ENCODE peak calls at places on chromosomes 3 and 15, in eight cellular contexts. R, U, E, G, D, S, P and K are unnamed samples.

GRCh38 chr15:62940755-62941361 is 101.7 kb upstream of the TPM1 start:
- DNase-seq in R (no peak), G (peak; percentile 70), E (no peak), S (no peak), D (no peak), P (peak; percentile 51), U (peak; percentile 78), K (peak; percentile 24)

GRCh38 chr3:70980646-70981031 is 602.9 kb downstream of the FOXP1 start:
- DNase-seq in R (no peak), S (no peak), E (no peak), G (peak; percentile 34), D (no peak), P (no peak), U (no peak), K (no peak)

GRCh38 chr3:143881102-143881501 is 32.8 kb upstream of the SLC9A9 start:
- DNase-seq in G (peak; percentile 11), P (no peak), R (no peak), S (no peak), E (no peak), D (no peak), U (no peak), K (no peak)

GRCh38 chr3:94070341-94070911 is 7.6 kb downstream of the NSUN3 start:
- DNase-seq in R (no peak), G (no peak), D (no peak), S (no peak), P (no peak), E (no peak), U (no peak), K (no peak)

GRCh38 chr3:59302442-59302841 is 252.6 kb upstream of the CFAP20DC start:
- DNase-seq in E (no peak), S (no peak), P (no peak), U (no peak), G (no peak), R (no peak), D (no peak), K (no peak)

GRCh38 chr15:22944651-22945050 is 35.5 kb downstream of the CYFIP1 start:
- DNase-seq in R (no peak), U (no peak), P (peak; percentile 82), E (no peak), D (peak; percentile 2), G (no peak), S (no peak), K (peak; percentile 75)

GRCh38 chr3:185488465-185488864 is 10.4 kb downstream of the TMEM41A start:
- DNase-seq in U (no peak), S (no peak), P (no peak), E (no peak), D (peak; percentile 13), R (no peak), G (no peak), K (no peak)

GRCh38 chr3:140863481-140864084 is 78.1 kb upstream of the SLC25A36 start:
- DNase-seq in G (peak; percentile 69), E (peak; percentile 63), U (peak; percentile 67), R (no peak), S (peak; percentile 68), D (peak; percentile 35), P (peak; percentile 42), K (peak; percentile 40)

GRCh38 chr15:78205856-78206255 is 28.5 kb downstream of the ACSBG1 start:
- DNase-seq in G (no peak), S (no peak), P (no peak), R (no peak), U (peak; percentile 5), D (no peak), E (no peak), K (peak; percentile 8)

GRCh38 chr3:46429671-46430070 is 22.6 kb downstream of the CCRL2 start:
- DNase-seq in P (peak; percentile 32), D (no peak), R (no peak), E (no peak), S (no peak), U (no peak), G (no peak), K (no peak)

GRCh38 chr15:73982251-73982962 is 9.7 kb downstream of the STOML1 start:
- DNase-seq in U (peak; percentile 53), S (no peak), E (no peak), P (peak; percentile 75), D (no peak), R (no peak), G (peak; percentile 54), K (peak; percentile 85)

GRCh38 chr3:146747928-146748327 is 142.8 kb upstream of the PLSCR5 start:
- DNase-seq in D (no peak), S (no peak), P (no peak), G (peak; percentile 60), U (no peak), R (no peak), E (no peak), K (no peak)

GRCh38 chr3:5235655-5236054 is 48.1 kb downstream of the EDEM1 start:
- DNase-seq in P (no peak), E (no peak), R (no peak), S (no peak), D (no peak), G (no peak), U (no peak), K (no peak)

GRCh38 chr3:151003024-151003771 is 30.7 kb upstream of the CLRN1 start:
- DNase-seq in P (no peak), E (no peak), G (peak; percentile 16), S (no peak), D (no peak), U (no peak), R (no peak), K (no peak)

GRCh38 chr15:40043927-40044716 is 5.1 kb upstream of the SRP14 start:
- DNase-seq in E (no peak), U (no peak), S (no peak), P (no peak), D (no peak), G (no peak), R (no peak), K (no peak)

GRCh38 chr15:41622901-41623300 is 37.3 kb upstream of the MGA start:
- DNase-seq in P (no peak), E (no peak), U (no peak), G (no peak), R (no peak), D (no peak), S (no peak), K (no peak)

GRCh38 chr3:47370887-47371697 is 9.7 kb upstream of the PTPN23 start:
- DNase-seq in P (peak; percentile 23), D (no peak), R (no peak), U (no peak), G (peak; percentile 51), S (peak; percentile 44), E (peak; percentile 59), K (peak; percentile 37)

GRCh38 chr15:75532413-75533250 is 46.5 kb downstream of the PTPN9 start:
- DNase-seq in S (peak; percentile 39), R (no peak), U (no peak), P (peak; percentile 56), E (peak; percentile 76), G (peak; percentile 92), D (no peak), K (no peak)

GRCh38 chr3:183513046-183513706 is 42.3 kb downstream of the KLHL6 start:
- DNase-seq in U (no peak), D (no peak), R (peak; percentile 32), S (no peak), G (peak; percentile 37), E (no peak), P (peak; percentile 37), K (no peak)

GRCh38 chr3:44996556-44996969 is 20.5 kb downstream of the EXOSC7 start:
- DNase-seq in D (no peak), E (no peak), R (no peak), G (no peak), U (no peak), S (no peak), P (no peak), K (no peak)

GRCh38 chr15:64894395-64895056 is 17.2 kb upstream of the ANKDD1A start:
- DNase-seq in D (no peak), P (peak; percentile 84), U (peak; percentile 67), S (peak; percentile 47), E (no peak), R (peak; percentile 69), G (no peak), K (peak; percentile 93)

GRCh38 chr3:44477312-44478030 is at the start of gene ZNF445:
- DNase-seq in P (peak; percentile 82), R (peak; percentile 66), S (peak; percentile 86), E (peak; percentile 91), U (peak; percentile 87), D (peak; percentile 62), G (peak; percentile 85), K (peak; percentile 71)

GRCh38 chr15:41812820-41813375 is 15.0 kb upstream of the JMJD7 start:
- DNase-seq in U (no peak), R (no peak), D (no peak), G (no peak), E (no peak), S (no peak), P (no peak), K (no peak)

GRCh38 chr15:88690331-88690730 is 51.5 kb downstream of the ISG20 start:
- DNase-seq in G (no peak), R (no peak), S (no peak), D (no peak), E (no peak), P (no peak), U (peak; percentile 25), K (no peak)

GRCh38 chr15:98324341-98324970 is 323.9 kb upstream of the IGF1R start:
- DNase-seq in S (no peak), E (no peak), P (no peak), D (no peak), G (no peak), R (no peak), U (no peak), K (no peak)

GRCh38 chr3:160564205-160564922 is 1.0 kb downstream of the KPNA4 start:
- DNase-seq in P (peak; percentile 25), R (no peak), G (peak; percentile 42), E (peak; percentile 22), D (peak; percentile 33), U (peak; percentile 35), S (peak; percentile 17), K (peak; percentile 52)

GRCh38 chr15:33311312-33311971 is 675 bp downstream of the RYR3 start:
- DNase-seq in R (no peak), S (peak; percentile 47), P (no peak), U (peak; percentile 84), D (no peak), E (no peak), G (no peak), K (no peak)

GRCh38 chr15:49645937-49646336 is 25.1 kb downstream of the DTWD1 start:
- DNase-seq in D (peak; percentile 85), U (no peak), G (peak; percentile 36), E (peak; percentile 4), S (no peak), R (no peak), P (no peak), K (peak; percentile 46)

GRCh38 chr3:67947808-67948508 is 293.5 kb upstream of the SUCLG2 start:
- DNase-seq in S (peak; percentile 25), U (no peak), P (no peak), E (no peak), R (peak; percentile 43), G (no peak), D (no peak), K (peak; percentile 36)

GRCh38 chr3:152641198-152641597 is 193.7 kb upstream of the P2RY1 start:
- DNase-seq in D (no peak), P (no peak), R (no peak), S (no peak), U (no peak), G (no peak), E (no peak), K (no peak)

GRCh38 chr15:91909574-91909973 is 56.1 kb downstream of the SLCO3A1 start:
- DNase-seq in R (no peak), G (no peak), U (no peak), E (no peak), D (no peak), P (no peak), S (no peak), K (no peak)

GRCh38 chr3:51955893-51956770 is 951 bp downstream of the GPR62 start:
- DNase-seq in E (no peak), U (peak; percentile 54), G (peak; percentile 74), D (no peak), P (peak; percentile 52), S (peak; percentile 65), R (no peak), K (no peak)

GRCh38 chr3:187102073-187102634 is 37.1 kb downstream of the RPL39L start:
- DNase-seq in R (no peak), E (no peak), G (no peak), S (no peak), U (no peak), P (no peak), D (no peak), K (no peak)

GRCh38 chr3:188824596-188824995 is 347.2 kb upstream of the TPRG1 start:
- DNase-seq in P (no peak), G (no peak), E (no peak), R (no peak), U (no peak), D (no peak), S (no peak), K (no peak)